ENCODE peak calls at places on chromosome 3, in eight cellular contexts. Q, W, L, P, M, A, X and O are unnamed samples.

GRCh38 chr3:57048052-57048671 is 12.3 kb upstream of the SPATA12 start:
- DNase-seq in Q (no peak), W (peak; percentile 64), L (no peak), P (peak; percentile 31), M (no peak), A (no peak), X (no peak), O (no peak)

GRCh38 chr3:40980467-40980866 is 218.8 kb upstream of the CTNNB1 start:
- DNase-seq in Q (no peak), W (no peak), L (no peak), P (no peak), M (no peak), A (no peak), X (no peak), O (no peak)

GRCh38 chr3:73614385-73614784 is 10.4 kb downstream of the PDZRN3 start:
- DNase-seq in Q (no peak), W (no peak), L (no peak), P (peak; percentile 29), M (peak; percentile 14), A (no peak), X (no peak), O (no peak)

GRCh38 chr3:81931852-81932251 is 170.4 kb upstream of the GBE1 start:
- DNase-seq in Q (no peak), W (no peak), L (no peak), P (peak; percentile 14), M (no peak), A (no peak), X (no peak), O (no peak)

GRCh38 chr3:130263708-130264107 is 81.8 kb upstream of the COL6A5 start:
- DNase-seq in Q (no peak), W (no peak), L (no peak), P (no peak), M (no peak), A (no peak), X (no peak), O (no peak)

GRCh38 chr3:165545059-165545458 is 292.2 kb downstream of the BCHE start:
- DNase-seq in Q (no peak), W (no peak), L (no peak), P (no peak), M (no peak), A (no peak), X (no peak), O (no peak)

GRCh38 chr3:129690406-129690805 is 83.9 kb upstream of the PLXND1 start:
- DNase-seq in Q (no peak), W (no peak), L (no peak), P (peak; percentile 73), M (peak; percentile 78), A (no peak), X (peak; percentile 70), O (peak; percentile 42)

GRCh38 chr3:194675081-194675640 is 3.2 kb upstream of the LSG1 start:
- DNase-seq in Q (no peak), W (no peak), L (no peak), P (no peak), M (no peak), A (no peak), X (no peak), O (no peak)

GRCh38 chr3:72190050-72190449 is 405.1 kb upstream of the PROK2 start:
- DNase-seq in Q (no peak), W (no peak), L (no peak), P (no peak), M (no peak), A (no peak), X (no peak), O (no peak)

GRCh38 chr3:193594946-193595689 is 2.1 kb downstream of the OPA1 start:
- DNase-seq in Q (no peak), W (no peak), L (no peak), P (peak; percentile 21), M (no peak), A (no peak), X (no peak), O (no peak)

GRCh38 chr3:174046311-174046710 is 648.8 kb downstream of the NLGN1 start:
- DNase-seq in Q (no peak), W (no peak), L (no peak), P (no peak), M (no peak), A (no peak), X (no peak), O (no peak)

GRCh38 chr3:194632211-194632982 is 822 bp downstream of the TMEM44 start:
- DNase-seq in Q (no peak), W (no peak), L (peak; percentile 61), P (peak; percentile 65), M (no peak), A (no peak), X (no peak), O (no peak)

GRCh38 chr3:15094187-15094875 is 4.6 kb downstream of the RBSN start:
- DNase-seq in Q (no peak), W (no peak), L (no peak), P (no peak), M (no peak), A (no peak), X (no peak), O (no peak)

GRCh38 chr3:77014236-77014635 is 25.7 kb upstream of the ROBO2 start:
- DNase-seq in Q (no peak), W (no peak), L (no peak), P (no peak), M (no peak), A (no peak), X (no peak), O (no peak)

GRCh38 chr3:152222327-152222726 is 46.4 kb upstream of the MBNL1 start:
- DNase-seq in Q (no peak), W (no peak), L (no peak), P (peak; percentile 15), M (no peak), A (no peak), X (no peak), O (no peak)

GRCh38 chr3:52089691-52090090 is 33.3 kb upstream of the DUSP7 start:
- DNase-seq in Q (no peak), W (peak; percentile 8), L (peak; percentile 2), P (no peak), M (no peak), A (no peak), X (no peak), O (no peak)

GRCh38 chr3:46114324-46114988 is 87.2 kb upstream of the XCR1 start:
- DNase-seq in Q (no peak), W (no peak), L (no peak), P (peak; percentile 89), M (peak; percentile 74), A (no peak), X (no peak), O (no peak)

GRCh38 chr3:169344465-169344864 is 319.0 kb downstream of the MECOM start:
- DNase-seq in Q (no peak), W (no peak), L (no peak), P (no peak), M (no peak), A (no peak), X (no peak), O (no peak)

GRCh38 chr3:50563867-50564266 is 3.7 kb downstream of the C3orf18 start:
- DNase-seq in Q (no peak), W (no peak), L (no peak), P (no peak), M (no peak), A (no peak), X (no peak), O (no peak)

GRCh38 chr3:113948015-113948917 is 453 bp downstream of the ZDHHC23 start:
- DNase-seq in Q (no peak), W (peak; percentile 73), L (peak; percentile 65), P (no peak), M (peak; percentile 25), A (no peak), X (peak; percentile 81), O (no peak)

GRCh38 chr3:194103475-194103874 is 32.5 kb upstream of the HES1 start:
- DNase-seq in Q (peak; percentile 15), W (no peak), L (no peak), P (no peak), M (no peak), A (no peak), X (no peak), O (no peak)